ENCODE peak calls at places on chromosomes 16 and 17, in five cellular contexts. One of them, this sample, is unnamed.

GRCh38 chr16:59758848-59759247 is 1024.7 kb upstream of the GOT2 start:
- DNase-seq in A549: no peak
- DNase-seq in substantia nigra: no peak
- DNase-seq in aorta: no peak
- DNase-seq in breast epithelium: no peak
- DNase-seq in this sample: no peak

GRCh38 chr16:78045865-78046581 is 23.7 kb downstream of the CLEC3A start:
- DNase-seq in substantia nigra: peak
- DNase-seq in breast epithelium: peak
- DNase-seq in aorta: peak
- DNase-seq in A549: peak
- DNase-seq in this sample: no peak

GRCh38 chr17:76909971-76910760 is 42.0 kb downstream of the MGAT5B start:
- DNase-seq in substantia nigra: no peak
- DNase-seq in aorta: no peak
- DNase-seq in A549: peak
- DNase-seq in breast epithelium: no peak
- DNase-seq in this sample: no peak

GRCh38 chr16:61813339-61813738 is 222.9 kb downstream of the CDH8 start:
- DNase-seq in breast epithelium: no peak
- DNase-seq in substantia nigra: no peak
- DNase-seq in aorta: no peak
- DNase-seq in A549: no peak
- DNase-seq in this sample: no peak

GRCh38 chr17:1153795-1154546 is 25.8 kb downstream of the ABR start:
- DNase-seq in breast epithelium: no peak
- DNase-seq in substantia nigra: peak
- DNase-seq in A549: peak
- DNase-seq in aorta: peak
- DNase-seq in this sample: peak

GRCh38 chr17:82037113-82037888 is at the start of gene DCXR:
- DNase-seq in A549: peak
- DNase-seq in breast epithelium: peak
- DNase-seq in substantia nigra: peak
- DNase-seq in aorta: peak
- DNase-seq in this sample: peak

GRCh38 chr17:2002767-2003329 is 22.3 kb downstream of the RTN4RL1 start:
- DNase-seq in aorta: no peak
- DNase-seq in A549: no peak
- DNase-seq in breast epithelium: no peak
- DNase-seq in substantia nigra: no peak
- DNase-seq in this sample: peak

GRCh38 chr17:50206604-50207293 is 5.3 kb upstream of the COL1A1 start:
- DNase-seq in breast epithelium: no peak
- DNase-seq in aorta: peak
- DNase-seq in substantia nigra: no peak
- DNase-seq in A549: no peak
- DNase-seq in this sample: no peak

GRCh38 chr17:10797848-10798328 is 6.0 kb downstream of the TMEM238L start:
- DNase-seq in substantia nigra: no peak
- DNase-seq in breast epithelium: no peak
- DNase-seq in aorta: no peak
- DNase-seq in A549: no peak
- DNase-seq in this sample: no peak

GRCh38 chr16:2900526-2901075 is 11.1 kb upstream of the FLYWCH1 start:
- DNase-seq in aorta: no peak
- DNase-seq in breast epithelium: no peak
- DNase-seq in substantia nigra: no peak
- DNase-seq in A549: no peak
- DNase-seq in this sample: no peak

GRCh38 chr17:62109378-62109902 is 44.4 kb upstream of the MED13 start:
- DNase-seq in A549: peak
- DNase-seq in aorta: no peak
- DNase-seq in substantia nigra: no peak
- DNase-seq in breast epithelium: no peak
- DNase-seq in this sample: no peak

GRCh38 chr16:12754824-12755543 is 48.7 kb downstream of the CPPED1 start:
- DNase-seq in aorta: no peak
- DNase-seq in substantia nigra: no peak
- DNase-seq in breast epithelium: no peak
- DNase-seq in A549: no peak
- DNase-seq in this sample: no peak

GRCh38 chr16:12061336-12062055 is 85.0 kb downstream of the SNX29 start:
- DNase-seq in A549: no peak
- DNase-seq in breast epithelium: no peak
- DNase-seq in aorta: peak
- DNase-seq in substantia nigra: no peak
- DNase-seq in this sample: no peak

GRCh38 chr17:28953444-28954118 is 2.3 kb upstream of the PHF12 start:
- DNase-seq in substantia nigra: peak
- DNase-seq in A549: peak
- DNase-seq in breast epithelium: no peak
- DNase-seq in aorta: peak
- DNase-seq in this sample: peak

GRCh38 chr16:78147846-78148535 is 48.5 kb downstream of the WWOX start:
- DNase-seq in A549: no peak
- DNase-seq in substantia nigra: no peak
- DNase-seq in aorta: no peak
- DNase-seq in breast epithelium: no peak
- DNase-seq in this sample: no peak

GRCh38 chr17:80441133-80441578 is 26.2 kb downstream of the ENDOV start:
- DNase-seq in breast epithelium: no peak
- DNase-seq in substantia nigra: peak
- DNase-seq in A549: peak
- DNase-seq in aorta: peak
- DNase-seq in this sample: no peak

GRCh38 chr16:64983983-64984382 is 137.9 kb downstream of the CDH11 start:
- DNase-seq in aorta: no peak
- DNase-seq in A549: no peak
- DNase-seq in substantia nigra: peak
- DNase-seq in breast epithelium: no peak
- DNase-seq in this sample: no peak

GRCh38 chr17:41417576-41418015 is 6.8 kb downstream of the KRT37 start:
- DNase-seq in breast epithelium: no peak
- DNase-seq in substantia nigra: no peak
- DNase-seq in aorta: no peak
- DNase-seq in A549: peak
- DNase-seq in this sample: no peak

GRCh38 chr17:32285286-32285685 is 19.7 kb downstream of the RHBDL3 start:
- DNase-seq in breast epithelium: no peak
- DNase-seq in A549: no peak
- DNase-seq in substantia nigra: no peak
- DNase-seq in aorta: no peak
- DNase-seq in this sample: no peak

GRCh38 chr16:12455287-12455798 is 348.3 kb downstream of the CPPED1 start:
- DNase-seq in substantia nigra: peak
- DNase-seq in breast epithelium: no peak
- DNase-seq in aorta: peak
- DNase-seq in A549: peak
- DNase-seq in this sample: no peak

GRCh38 chr17:51805765-51806164 is 352.7 kb downstream of the CA10 start:
- DNase-seq in substantia nigra: no peak
- DNase-seq in A549: no peak
- DNase-seq in breast epithelium: no peak
- DNase-seq in aorta: no peak
- DNase-seq in this sample: no peak

GRCh38 chr17:1907818-1908698 is 78.3 kb downstream of the RPA1 start:
- DNase-seq in A549: no peak
- DNase-seq in aorta: no peak
- DNase-seq in breast epithelium: no peak
- DNase-seq in substantia nigra: no peak
- DNase-seq in this sample: no peak

GRCh38 chr16:25210758-25211157 is 6.0 kb upstream of the AQP8 start:
- DNase-seq in A549: no peak
- DNase-seq in substantia nigra: no peak
- DNase-seq in breast epithelium: no peak
- DNase-seq in aorta: no peak
- DNase-seq in this sample: no peak

DNA sequence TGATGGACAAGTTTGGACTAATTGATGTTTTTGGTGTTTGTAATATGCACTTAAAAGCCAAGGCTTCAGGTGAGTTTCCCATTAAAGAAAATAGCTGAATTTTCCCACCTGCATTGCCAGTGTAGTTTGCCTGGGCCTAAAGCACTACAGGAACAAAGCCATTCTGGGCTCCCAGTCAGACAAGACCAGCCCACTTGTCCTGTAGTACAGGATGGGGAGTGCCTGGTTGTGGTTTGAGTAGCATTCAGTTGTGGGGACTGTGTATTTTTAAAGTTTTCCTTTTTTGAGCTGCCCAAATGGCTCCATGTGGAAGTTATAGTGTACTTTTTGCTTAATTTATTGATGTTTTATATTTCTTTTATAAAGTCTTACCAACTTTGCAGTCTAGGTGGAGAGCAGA is 91.7 kb downstream of the TANGO6 start:
- DNase-seq in A549: no peak
- DNase-seq in aorta: no peak
- DNase-seq in substantia nigra: no peak
- DNase-seq in breast epithelium: no peak
- DNase-seq in this sample: no peak
- H3K27ac ChIP-seq in A549: no peak
- H3K27ac ChIP-seq in aorta: no peak
- H3K27ac ChIP-seq in substantia nigra: no peak
- H3K27ac ChIP-seq in breast epithelium: peak
- H3K27ac ChIP-seq in this sample: no peak

DNA sequence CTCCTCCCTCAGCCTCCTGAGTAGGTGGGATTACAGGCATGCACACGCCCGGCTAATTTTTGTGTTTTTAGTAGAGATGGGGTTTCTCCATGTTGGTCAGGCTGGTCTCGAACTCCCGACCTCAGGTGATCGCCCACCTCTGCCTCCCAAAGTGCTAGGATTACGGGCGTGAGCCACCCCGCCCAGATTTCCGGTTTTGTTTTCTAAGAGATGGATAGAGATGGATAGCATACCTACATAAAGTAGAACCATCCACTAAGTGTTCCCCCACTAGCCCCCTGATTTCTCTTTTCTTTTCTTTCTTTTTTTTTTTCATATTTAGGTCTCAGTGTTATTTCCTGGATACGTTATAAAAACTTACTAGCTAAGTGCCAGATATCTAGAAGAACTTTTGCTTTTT is 2.0 kb downstream of the WSB1 start:
- DNase-seq in breast epithelium: no peak
- DNase-seq in aorta: no peak
- DNase-seq in A549: no peak
- DNase-seq in substantia nigra: no peak
- DNase-seq in this sample: no peak
- H3K27ac ChIP-seq in breast epithelium: peak
- H3K27ac ChIP-seq in aorta: no peak
- H3K27ac ChIP-seq in A549: peak
- H3K27ac ChIP-seq in substantia nigra: no peak
- H3K27ac ChIP-seq in this sample: no peak

GRCh38 chr17:48545539-48545938 is 630 bp upstream of the HOXB2 start:
- DNase-seq in aorta: no peak
- DNase-seq in A549: no peak
- DNase-seq in breast epithelium: no peak
- DNase-seq in substantia nigra: no peak
- DNase-seq in this sample: no peak

GRCh38 chr17:48545022-48545376 is at the start of gene HOXB2:
- DNase-seq in aorta: no peak
- DNase-seq in breast epithelium: no peak
- DNase-seq in substantia nigra: no peak
- DNase-seq in A549: no peak
- DNase-seq in this sample: no peak

GRCh38 chr17:48542956-48543853 is 1.7 kb downstream of the HOXB2 start:
- DNase-seq in substantia nigra: no peak
- DNase-seq in A549: peak
- DNase-seq in breast epithelium: peak
- DNase-seq in aorta: peak
- DNase-seq in this sample: no peak

GRCh38 chr17:48543854-48544355 is 1.0 kb downstream of the HOXB2 start:
- DNase-seq in breast epithelium: no peak
- DNase-seq in aorta: peak
- DNase-seq in substantia nigra: no peak
- DNase-seq in A549: no peak
- DNase-seq in this sample: no peak

DNA sequence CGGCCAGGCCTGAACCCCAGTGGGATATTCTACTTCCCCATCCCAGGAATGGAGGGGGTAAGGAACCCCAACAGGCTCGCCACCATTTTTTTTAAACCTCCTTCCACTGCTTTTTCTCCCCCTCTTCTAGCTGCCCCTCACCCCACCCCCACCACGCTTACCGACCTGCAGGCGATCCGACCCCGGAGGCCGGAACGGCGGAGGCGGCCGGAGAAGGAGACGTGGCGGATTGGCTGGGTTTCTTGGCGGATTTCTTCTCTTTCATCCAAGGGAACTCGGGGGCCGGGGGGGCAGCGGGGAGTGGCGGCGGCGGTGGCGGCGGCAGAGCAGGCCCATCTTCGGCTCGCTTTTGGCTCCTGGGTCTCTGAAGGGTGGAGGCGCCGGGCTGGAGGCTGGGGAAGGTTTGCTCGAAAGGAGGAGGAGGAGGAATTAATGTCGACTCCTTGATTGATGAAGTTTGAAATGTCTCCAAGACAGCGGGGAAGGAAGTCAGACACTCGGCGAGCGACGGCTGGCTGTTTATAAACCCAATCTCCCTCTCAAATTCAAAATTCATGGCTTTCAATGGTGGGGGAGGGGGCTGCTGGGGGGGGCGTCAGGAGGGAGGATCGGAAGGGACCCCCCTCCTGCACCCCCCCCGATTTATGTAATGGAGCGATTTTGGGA is 420 bp downstream of the HOXB2 start:
- DNase-seq in breast epithelium: peak
- DNase-seq in substantia nigra: no peak
- DNase-seq in aorta: peak
- DNase-seq in A549: no peak
- DNase-seq in this sample: no peak
- H3K27ac ChIP-seq in breast epithelium: peak
- H3K27ac ChIP-seq in substantia nigra: no peak
- H3K27ac ChIP-seq in aorta: peak
- H3K27ac ChIP-seq in A549: no peak
- H3K27ac ChIP-seq in this sample: no peak

GRCh38 chr16:57165483-57165882 is 20.4 kb downstream of the PSME3IP1 start:
- DNase-seq in aorta: no peak
- DNase-seq in breast epithelium: no peak
- DNase-seq in A549: no peak
- DNase-seq in substantia nigra: no peak
- DNase-seq in this sample: no peak

GRCh38 chr16:57167537-57167936 is 18.3 kb downstream of the PSME3IP1 start:
- DNase-seq in substantia nigra: no peak
- DNase-seq in breast epithelium: no peak
- DNase-seq in A549: no peak
- DNase-seq in aorta: no peak
- DNase-seq in this sample: no peak

GRCh38 chr16:57165923-57166322 is 19.9 kb downstream of the PSME3IP1 start:
- DNase-seq in A549: no peak
- DNase-seq in aorta: no peak
- DNase-seq in substantia nigra: no peak
- DNase-seq in breast epithelium: no peak
- DNase-seq in this sample: no peak

GRCh38 chr16:57166951-57167350 is 18.9 kb downstream of the PSME3IP1 start:
- DNase-seq in substantia nigra: no peak
- DNase-seq in breast epithelium: no peak
- DNase-seq in aorta: no peak
- DNase-seq in A549: no peak
- DNase-seq in this sample: no peak

GRCh38 chr16:57163842-57164241 is 22.0 kb downstream of the PSME3IP1 start:
- DNase-seq in A549: no peak
- DNase-seq in breast epithelium: no peak
- DNase-seq in aorta: no peak
- DNase-seq in substantia nigra: no peak
- DNase-seq in this sample: no peak
- H3K27ac ChIP-seq in A549: no peak
- H3K27ac ChIP-seq in breast epithelium: no peak
- H3K27ac ChIP-seq in aorta: no peak
- H3K27ac ChIP-seq in substantia nigra: no peak
- H3K27ac ChIP-seq in this sample: no peak

GRCh38 chr17:68019336-68019674 is 16.2 kb upstream of the KPNA2 start:
- DNase-seq in breast epithelium: no peak
- DNase-seq in substantia nigra: no peak
- DNase-seq in aorta: no peak
- DNase-seq in A549: no peak
- DNase-seq in this sample: no peak
- H3K27ac ChIP-seq in breast epithelium: peak
- H3K27ac ChIP-seq in substantia nigra: no peak
- H3K27ac ChIP-seq in aorta: no peak
- H3K27ac ChIP-seq in A549: no peak
- H3K27ac ChIP-seq in this sample: no peak

This sample was measured in caudate nucleus.